ENCODE peak calls at places on chromosomes 5 and 9, in five cellular contexts. C, G, B, O and E are unnamed samples.

GRCh38 chr9:4096121-4096520 is 203.7 kb downstream of the GLIS3 start:
- DNase-seq in G (no peak), C (no peak), O (no peak), B (no peak), E (no peak)

GRCh38 chr5:127761869-127762268 is 58.7 kb downstream of the CCDC192 start:
- DNase-seq in O (no peak), B (no peak), C (no peak), G (no peak), E (no peak)

GRCh38 chr5:95087819-95088317 is 197.0 kb downstream of the MCTP1 start:
- DNase-seq in G (no peak), C (no peak), B (no peak), O (no peak), E (no peak)

GRCh38 chr9:13049223-13049622 is 230.3 kb downstream of the MPDZ start:
- DNase-seq in B (no peak), C (no peak), G (no peak), O (no peak), E (no peak)

GRCh38 chr5:160675988-160676387 is 176.0 kb downstream of the ATP10B start:
- DNase-seq in B (no peak), O (no peak), G (no peak), C (no peak), E (no peak)

GRCh38 chr5:93497101-93497500 is 83.9 kb downstream of the NR2F1-AS1 start:
- DNase-seq in C (no peak), G (no peak), B (no peak), O (peak; percentile 7), E (no peak)

GRCh38 chr9:131727184-131727785 is 12.6 kb downstream of the RAPGEF1 start:
- DNase-seq in B (no peak), C (no peak), O (peak; percentile 17), G (peak; percentile 46), E (no peak)

GRCh38 chr5:176948458-176948857 is 49.3 kb upstream of the HK3 start:
- DNase-seq in O (peak; percentile 24), B (no peak), C (no peak), G (peak; percentile 15), E (no peak)

GRCh38 chr5:32156635-32157034 is 17.5 kb downstream of the GOLPH3 start:
- DNase-seq in B (no peak), G (no peak), C (no peak), O (no peak), E (no peak)

GRCh38 chr5:165209101-165209727 is 1703.8 kb downstream of the MAT2B start:
- DNase-seq in O (peak; percentile 53), C (no peak), G (peak; percentile 11), B (no peak), E (no peak)

GRCh38 chr5:111583761-111584203 is 71.4 kb upstream of the STARD4 start:
- DNase-seq in O (peak; percentile 54), C (no peak), B (no peak), G (peak; percentile 38), E (no peak)

GRCh38 chr5:103232393-103232999 is 26.1 kb upstream of the MACIR start:
- DNase-seq in O (peak; percentile 61), B (peak; percentile 25), G (peak; percentile 36), C (no peak), E (no peak)

GRCh38 chr9:121483473-121484031 is 16.1 kb downstream of the GGTA1 start:
- DNase-seq in G (no peak), C (no peak), B (no peak), O (no peak), E (no peak)

GRCh38 chr9:87193925-87194380 is 246.6 kb upstream of the GAS1 start:
- DNase-seq in O (peak; percentile 91), B (no peak), C (no peak), G (peak; percentile 87), E (no peak)

GRCh38 chr5:56299212-56299611 is 66.1 kb upstream of the ANKRD55 start:
- DNase-seq in O (no peak), G (no peak), B (no peak), C (no peak), E (no peak)

GRCh38 chr5:160516696-160517530 is 95.3 kb downstream of the PTTG1 start:
- DNase-seq in G (no peak), O (no peak), C (no peak), B (no peak), E (no peak)

DNA sequence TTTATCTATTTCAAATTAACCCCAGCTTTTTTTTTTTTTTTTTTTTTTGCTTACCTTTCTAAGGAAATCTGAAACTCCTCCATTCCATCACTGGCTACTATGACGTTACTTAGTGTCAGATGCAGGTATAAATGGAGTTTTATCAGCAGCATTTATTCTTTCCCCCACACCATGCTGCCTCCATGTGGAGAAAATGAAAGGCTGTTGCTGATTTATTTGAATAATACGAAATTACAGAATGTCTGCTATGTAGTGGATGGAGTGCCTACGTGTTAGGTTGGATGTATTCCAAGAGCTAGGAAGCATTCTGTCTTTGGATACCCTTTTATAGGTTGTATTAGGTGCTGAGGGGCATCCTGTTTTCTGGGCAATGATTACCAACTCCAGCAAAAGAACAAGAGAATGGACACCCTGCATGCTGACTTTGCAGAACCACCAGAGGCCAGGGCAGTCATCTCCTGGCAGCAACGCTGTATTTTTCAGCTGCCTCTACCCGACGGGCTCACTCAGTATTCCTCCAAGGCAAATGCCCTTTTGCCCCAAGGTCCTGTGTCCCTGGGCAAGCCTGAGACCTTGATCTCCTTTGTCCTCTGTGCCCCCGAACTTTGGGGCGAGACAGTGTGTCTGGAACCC is 199.5 kb downstream of the ALDH1A1 start:
- DNase-seq in G (peak; percentile 20), O (peak; percentile 60), B (no peak), C (no peak), E (no peak)
- TF ChIP-seq CTCF in G (peak; percentile 69), O (peak; percentile 66), B (no peak), C (peak; percentile 27), E (no peak)

GRCh38 chr9:73609381-73609780 is 457.7 kb downstream of the ANXA1 start:
- DNase-seq in C (no peak), O (peak; percentile 4), G (no peak), B (no peak), E (no peak)

GRCh38 chr9:73611072-73611471 is 459.4 kb downstream of the ANXA1 start:
- DNase-seq in C (no peak), O (no peak), B (no peak), G (no peak), E (no peak)

GRCh38 chr9:73615557-73615956 is 463.9 kb downstream of the ANXA1 start:
- DNase-seq in C (no peak), O (no peak), B (no peak), G (no peak), E (no peak)

GRCh38 chr9:73613092-73613701 is 461.5 kb downstream of the ANXA1 start:
- DNase-seq in G (no peak), O (peak; percentile 25), B (no peak), C (no peak), E (no peak)
- TF ChIP-seq CTCF in G (no peak), O (no peak), B (no peak), C (no peak), E (no peak)

DNA sequence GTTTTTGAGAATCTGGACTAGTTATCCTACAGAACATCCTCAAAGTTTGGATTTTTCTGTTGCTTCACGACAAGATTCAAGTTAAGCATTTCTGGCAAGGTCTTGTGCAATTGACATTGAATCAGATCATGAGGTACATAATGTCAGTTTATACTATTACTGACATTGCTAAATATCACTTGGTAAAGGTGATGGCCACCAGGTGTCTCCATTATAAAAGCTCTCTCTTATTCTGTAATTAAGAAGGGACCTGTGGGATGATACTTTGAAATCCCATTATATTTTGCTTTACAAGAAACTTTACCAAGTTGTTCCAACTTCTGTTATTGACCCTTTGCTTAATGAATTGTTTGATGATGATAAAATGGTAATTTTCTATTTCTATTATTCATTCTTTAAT is 131.0 kb upstream of the ASTN2 start:
- DNase-seq in O (no peak), C (no peak), B (no peak), G (no peak), E (no peak)
- TF ChIP-seq CTCF in O (no peak), C (peak; percentile 24), B (no peak), G (no peak), E (no peak)

GRCh38 chr9:114049453-114050225 is 28.5 kb downstream of the AMBP start:
- DNase-seq in O (no peak), G (no peak), B (peak; percentile 1), C (no peak), E (no peak)

GRCh38 chr9:114051281-114051680 is 26.8 kb downstream of the AMBP start:
- DNase-seq in G (no peak), O (no peak), C (no peak), B (peak; percentile 8), E (no peak)

GRCh38 chr9:114051706-114052105 is 26.4 kb downstream of the AMBP start:
- DNase-seq in B (peak; percentile 2), C (no peak), G (no peak), O (no peak), E (no peak)

GRCh38 chr9:114050226-114050568 is 27.9 kb downstream of the AMBP start:
- DNase-seq in C (no peak), B (peak; percentile 3), G (no peak), O (no peak), E (no peak)

GRCh38 chr9:114050646-114051045 is 27.5 kb downstream of the AMBP start:
- DNase-seq in O (no peak), C (no peak), G (no peak), B (peak; percentile 2), E (no peak)
- TF ChIP-seq CTCF in O (no peak), C (no peak), G (no peak), B (no peak), E (no peak)

DNA sequence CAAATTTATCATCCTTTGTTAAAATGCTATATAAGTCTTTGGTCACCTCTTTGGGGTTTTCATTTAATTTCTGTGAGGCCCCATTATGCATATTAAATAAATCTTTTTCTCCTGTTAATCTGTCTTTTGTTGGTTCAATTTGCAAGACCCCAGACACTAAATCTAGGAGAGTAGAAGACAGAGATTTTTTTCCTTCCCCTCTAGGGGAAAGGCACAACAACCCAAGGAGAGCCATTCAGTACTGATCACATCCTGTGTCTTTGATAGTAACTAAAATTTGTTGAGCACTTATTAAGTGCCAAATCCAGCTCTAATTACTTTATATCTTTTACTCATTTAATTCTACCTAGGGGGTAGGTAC is 74.4 kb downstream of the ALDH7A1 start:
- DNase-seq in B (no peak), C (no peak), G (no peak), O (no peak), E (no peak)
- TF ChIP-seq CTCF in B (no peak), C (no peak), G (no peak), O (no peak), E (no peak)

DNA sequence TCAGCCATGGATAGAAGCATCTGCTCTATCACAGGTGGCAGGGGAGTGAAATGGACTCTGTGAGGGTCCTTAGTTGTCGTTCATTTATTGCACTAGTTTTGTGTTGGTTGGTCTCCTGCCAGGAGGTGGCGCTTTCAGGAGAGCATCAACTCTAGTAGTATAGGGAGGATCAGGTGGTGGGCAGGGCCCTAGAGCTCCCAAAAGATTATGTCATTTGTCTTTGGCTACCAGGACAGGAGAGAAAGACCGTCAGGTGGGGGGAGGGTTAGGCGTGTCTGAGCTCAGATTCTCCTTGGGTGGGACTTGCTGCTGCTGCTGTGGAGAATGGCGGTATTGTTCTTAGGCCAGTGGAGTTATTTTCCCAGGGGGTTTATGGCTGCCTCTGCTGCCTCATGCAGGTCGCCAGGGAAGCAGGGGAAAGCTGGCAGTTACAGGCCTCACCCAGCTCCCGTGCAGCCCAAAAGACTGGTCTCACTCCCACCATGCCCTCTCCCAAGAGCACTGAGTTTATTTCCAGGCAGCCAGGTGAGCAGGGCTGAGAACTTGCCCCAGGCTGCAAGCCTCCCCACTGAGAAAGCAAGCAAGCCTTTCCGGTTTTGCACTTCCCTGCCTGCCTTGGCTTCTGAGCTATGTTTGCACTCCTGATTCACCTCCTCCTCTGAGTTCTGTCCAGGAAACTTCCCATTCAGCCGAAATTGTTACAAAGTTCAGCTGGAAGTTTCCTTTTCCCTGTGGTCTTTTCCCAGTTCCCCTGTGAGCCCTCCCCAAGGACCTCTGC is 317.3 kb downstream of the TAF11L14 start:
- DNase-seq in B (no peak), C (no peak), G (no peak), O (no peak), E (peak; percentile 30)
- TF ChIP-seq CTCF in B (no peak), C (no peak), G (no peak), O (no peak), E (no peak)

GRCh38 chr5:129904667-129905466 is 602 bp downstream of the CHSY3 start:
- DNase-seq in G (no peak), C (peak; percentile 60), O (no peak), B (peak; percentile 27), E (peak; percentile 37)
- TF ChIP-seq CTCF in G (no peak), C (no peak), O (no peak), B (no peak), E (no peak)